ENCODE peak calls at places on chromosomes 11 and 22, in five cellular contexts. K, A, N, E and J are unnamed samples.

GRCh38 chr11:65492637-65493366 is 6.0 kb upstream of the MALAT1 start:
- DNase-seq in N (peak), E (no peak), A (no peak), K (no peak), J (no peak)

GRCh38 chr11:65353900-65354264 is 669 bp upstream of the TIGD3 start:
- DNase-seq in A (no peak), K (no peak), E (no peak), N (no peak), J (no peak)

GRCh38 chr11:21865541-21865940 is 327.3 kb upstream of the ANO5 start:
- DNase-seq in N (no peak), K (no peak), A (no peak), E (no peak), J (no peak)

GRCh38 chr11:6022954-6023353 is 7.6 kb downstream of the OR56A1 start:
- DNase-seq in N (peak), K (peak), E (peak), A (peak), J (no peak)

GRCh38 chr11:134207538-134208239 is 16.1 kb downstream of the NCAPD3 start:
- DNase-seq in N (peak), A (no peak), K (no peak), E (no peak), J (no peak)

GRCh38 chr11:114090976-114091375 is 31.5 kb downstream of the ZBTB16 start:
- DNase-seq in N (no peak), A (no peak), E (no peak), K (no peak), J (no peak)

GRCh38 chr11:99513368-99513767 is 492.6 kb downstream of the CNTN5 start:
- DNase-seq in K (no peak), A (no peak), E (no peak), N (no peak), J (no peak)

GRCh38 chr11:117076941-117077659 is 21.1 kb downstream of the SIK3 start:
- DNase-seq in N (no peak), A (no peak), E (no peak), K (no peak), J (no peak)

GRCh38 chr11:105245781-105246315 is 106.3 kb upstream of the CARD18 start:
- DNase-seq in K (no peak), N (no peak), A (no peak), E (no peak), J (no peak)

GRCh38 chr11:100918551-100919500 is 210.8 kb downstream of the PGR start:
- DNase-seq in E (no peak), K (no peak), N (no peak), A (no peak), J (no peak)

GRCh38 chr22:29121124-29121523 is 48.3 kb downstream of the KREMEN1 start:
- DNase-seq in K (no peak), A (no peak), E (no peak), N (no peak), J (no peak)

GRCh38 chr22:40451230-40451629 is 80.8 kb downstream of the SGSM3 start:
- DNase-seq in K (no peak), N (no peak), E (no peak), A (no peak), J (no peak)

GRCh38 chr11:125348704-125349635 is 147.1 kb downstream of the FEZ1 start:
- DNase-seq in N (no peak), K (peak), A (peak), E (peak), J (peak)

GRCh38 chr11:38411149-38411548 is 1813.1 kb upstream of the RAG2 start:
- DNase-seq in E (no peak), A (no peak), N (no peak), K (no peak), J (no peak)

GRCh38 chr11:2466069-2466801 is 21.4 kb downstream of the KCNQ1 start:
- DNase-seq in K (no peak), N (no peak), A (no peak), E (no peak), J (peak)
- TF ChIP-seq CTCF in K (no peak), N (no peak), A (no peak), E (no peak), J (no peak)

DNA sequence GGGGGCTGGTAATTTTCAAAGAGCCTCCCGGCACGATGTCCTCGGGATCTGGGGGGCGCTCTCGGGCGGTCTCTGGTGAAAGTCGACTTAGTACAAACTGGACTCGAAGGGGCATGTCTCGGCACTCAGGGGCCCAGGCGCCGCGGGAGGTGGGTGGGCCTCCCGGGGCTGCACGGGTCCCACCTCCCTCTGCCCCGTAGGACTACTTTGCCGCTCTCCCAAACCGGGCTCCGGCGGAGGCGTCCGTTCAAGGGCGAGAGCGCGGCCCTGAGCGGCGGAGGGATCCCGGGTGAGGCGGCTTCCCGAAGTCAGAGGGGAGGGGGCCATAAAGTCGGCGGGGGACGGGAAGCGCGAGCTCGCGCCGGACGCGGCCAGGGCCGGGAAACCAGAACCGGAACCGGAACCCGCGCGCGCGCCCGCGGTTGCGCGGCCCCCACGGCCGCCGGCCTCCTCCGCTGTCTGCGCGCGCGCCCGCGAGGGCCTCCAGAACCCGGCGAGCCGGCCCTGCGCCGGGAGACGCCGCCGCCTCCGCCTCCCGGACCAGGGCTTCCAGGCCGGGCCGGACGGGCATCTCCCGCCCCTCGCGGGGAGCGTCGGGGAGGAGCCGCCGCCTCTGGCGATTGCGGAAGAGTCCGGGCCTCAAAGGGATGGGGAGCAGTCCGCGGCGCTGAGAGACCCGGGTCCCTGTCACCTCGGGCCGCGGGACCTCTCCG is at the start of gene ARHGEF12:
- DNase-seq in E (peak), K (peak), A (peak), N (peak), J (peak)
- TF ChIP-seq CTCF in E (peak), K (peak), A (peak), N (peak), J (peak)

GRCh38 chr11:118792642-118793124 is 1.7 kb upstream of the DDX6 start:
- DNase-seq in N (peak), K (peak), A (peak), E (peak), J (peak)

GRCh38 chr11:118789501-118790356 is 1.2 kb downstream of the DDX6 start:
- DNase-seq in E (peak), K (peak), A (peak), N (peak), J (peak)

GRCh38 chr11:118791015-118791960 is at the start of gene DDX6:
- DNase-seq in E (peak), N (peak), A (peak), K (peak), J (peak)

GRCh38 chr11:118791961-118792578 is 1.1 kb upstream of the DDX6 start:
- DNase-seq in A (peak), K (peak), E (peak), N (no peak), J (peak)

DNA sequence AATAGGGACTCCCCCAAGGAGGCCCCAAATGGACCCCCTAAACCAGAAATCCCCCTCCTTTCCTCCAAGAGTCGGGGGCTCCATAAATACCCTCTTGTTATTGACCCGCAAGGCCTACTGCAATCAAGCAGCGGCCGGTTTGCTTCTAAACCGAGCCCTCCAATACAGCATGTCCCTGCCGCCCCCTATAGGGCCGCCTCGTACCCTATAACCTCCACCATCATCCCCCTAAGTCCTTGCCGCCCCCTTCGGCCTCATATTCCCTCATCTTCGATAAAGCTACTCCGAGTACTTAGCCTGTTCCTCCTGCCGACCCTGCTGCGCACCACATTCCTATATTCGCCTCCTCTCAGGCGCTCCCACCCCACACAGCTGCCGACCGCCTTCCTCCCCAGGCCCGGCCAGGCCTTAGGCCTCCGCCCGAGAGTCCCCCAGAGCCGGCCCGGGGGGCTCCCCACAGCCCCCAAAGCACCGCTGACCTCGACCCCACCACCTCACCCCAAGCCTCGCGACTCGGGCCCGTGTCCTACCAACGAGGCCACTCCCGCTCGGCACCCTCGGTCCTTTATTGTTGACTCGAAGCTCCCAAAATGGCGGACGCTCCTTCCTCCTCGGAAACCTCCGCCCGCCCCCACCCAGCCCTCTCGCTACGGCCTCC is 478 bp downstream of the DDX6 start:
- DNase-seq in E (peak), N (peak), A (peak), K (peak), J (peak)
- TF ChIP-seq CTCF in E (peak), N (peak), A (peak), K (peak), J (peak)

DNA sequence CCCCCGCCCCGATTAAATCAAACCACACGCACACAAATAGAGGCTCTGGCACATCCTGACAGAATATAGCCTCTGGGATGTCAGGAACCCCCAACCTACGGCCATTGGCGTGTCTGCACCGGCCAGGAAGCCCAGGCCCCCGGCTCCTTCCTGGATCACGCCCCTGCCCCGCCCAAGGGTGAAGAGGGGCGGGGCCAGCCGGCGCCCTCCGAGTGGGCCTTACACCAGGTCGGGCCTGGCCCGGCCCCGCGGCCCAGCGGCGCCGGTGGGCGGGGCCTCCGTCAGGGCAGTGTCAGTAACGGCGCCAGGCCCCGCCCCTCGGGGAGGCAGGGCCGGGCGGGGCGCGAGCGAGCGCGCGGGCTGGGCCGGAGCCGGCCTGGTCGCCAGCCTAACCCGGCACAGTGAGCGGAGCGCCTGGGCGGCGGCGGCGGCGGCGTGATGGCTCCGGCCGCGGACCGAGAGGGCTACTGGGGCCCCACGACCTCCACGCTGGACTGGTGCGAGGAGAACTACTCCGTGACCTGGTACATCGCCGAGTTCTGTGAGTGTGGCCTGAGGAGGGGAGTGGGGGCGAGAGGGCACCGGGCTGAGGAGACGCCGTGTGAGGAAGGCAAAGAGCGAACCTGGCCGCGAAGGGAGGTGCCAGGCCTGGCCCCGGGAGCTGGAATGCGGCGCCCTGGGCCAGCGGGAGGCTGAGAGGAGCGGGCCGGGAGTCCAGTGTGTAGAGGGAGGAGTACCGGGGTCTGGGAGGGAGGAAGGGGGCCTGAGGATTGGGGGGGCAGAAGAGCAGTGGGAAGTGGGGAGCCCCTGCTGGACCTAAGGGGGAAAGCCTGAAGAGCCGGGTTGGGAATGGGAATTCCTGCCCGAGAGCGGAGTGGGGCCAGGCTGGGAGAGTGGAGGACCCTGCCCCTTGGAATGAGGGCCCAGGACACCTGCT is at the start of gene ACER3:
- DNase-seq in A (peak), E (peak), N (peak), K (peak), J (peak)
- TF ChIP-seq CTCF in A (no peak), E (peak), N (peak), K (no peak), J (no peak)

DNA sequence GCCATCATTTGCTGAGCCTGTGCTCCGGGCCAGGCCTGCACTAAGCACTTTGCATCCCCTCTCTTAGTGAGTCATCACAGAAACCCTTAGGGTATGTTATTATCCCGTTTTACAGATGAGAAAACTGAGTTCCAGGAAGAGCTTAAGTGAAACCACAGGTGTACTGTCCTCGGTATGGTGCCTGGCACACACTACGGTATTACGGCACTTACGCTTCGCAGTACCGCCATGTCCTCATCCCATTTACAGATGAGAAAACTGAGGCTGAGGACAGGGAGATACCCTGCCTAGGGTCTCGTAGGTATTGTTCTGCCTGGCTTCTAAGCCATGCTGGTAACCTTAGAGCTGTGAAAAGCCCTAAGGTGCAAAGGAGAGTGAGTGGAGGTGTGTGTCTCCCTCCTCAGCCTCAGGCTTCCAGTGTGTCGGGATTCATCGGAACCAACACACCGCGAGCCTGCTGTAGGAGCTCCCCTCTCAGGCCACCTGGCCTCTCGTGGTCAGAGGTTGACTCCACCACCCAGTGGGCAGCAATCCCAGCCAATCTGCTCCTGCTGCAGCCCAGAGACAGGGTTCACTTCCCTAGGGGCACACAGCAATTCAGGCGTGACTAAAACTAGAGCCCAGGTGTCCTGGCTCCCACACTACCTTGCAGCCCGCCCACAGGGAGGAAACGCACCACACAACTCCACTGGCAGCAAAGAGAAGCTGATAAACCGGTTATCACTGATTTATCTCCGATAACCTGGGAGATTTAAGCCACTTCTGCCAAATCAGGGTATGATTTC is 39.6 kb upstream of the HMOX1 start:
- DNase-seq in A (no peak), N (no peak), E (no peak), K (no peak), J (no peak)
- TF ChIP-seq CTCF in A (no peak), N (no peak), E (no peak), K (no peak), J (no peak)

DNA sequence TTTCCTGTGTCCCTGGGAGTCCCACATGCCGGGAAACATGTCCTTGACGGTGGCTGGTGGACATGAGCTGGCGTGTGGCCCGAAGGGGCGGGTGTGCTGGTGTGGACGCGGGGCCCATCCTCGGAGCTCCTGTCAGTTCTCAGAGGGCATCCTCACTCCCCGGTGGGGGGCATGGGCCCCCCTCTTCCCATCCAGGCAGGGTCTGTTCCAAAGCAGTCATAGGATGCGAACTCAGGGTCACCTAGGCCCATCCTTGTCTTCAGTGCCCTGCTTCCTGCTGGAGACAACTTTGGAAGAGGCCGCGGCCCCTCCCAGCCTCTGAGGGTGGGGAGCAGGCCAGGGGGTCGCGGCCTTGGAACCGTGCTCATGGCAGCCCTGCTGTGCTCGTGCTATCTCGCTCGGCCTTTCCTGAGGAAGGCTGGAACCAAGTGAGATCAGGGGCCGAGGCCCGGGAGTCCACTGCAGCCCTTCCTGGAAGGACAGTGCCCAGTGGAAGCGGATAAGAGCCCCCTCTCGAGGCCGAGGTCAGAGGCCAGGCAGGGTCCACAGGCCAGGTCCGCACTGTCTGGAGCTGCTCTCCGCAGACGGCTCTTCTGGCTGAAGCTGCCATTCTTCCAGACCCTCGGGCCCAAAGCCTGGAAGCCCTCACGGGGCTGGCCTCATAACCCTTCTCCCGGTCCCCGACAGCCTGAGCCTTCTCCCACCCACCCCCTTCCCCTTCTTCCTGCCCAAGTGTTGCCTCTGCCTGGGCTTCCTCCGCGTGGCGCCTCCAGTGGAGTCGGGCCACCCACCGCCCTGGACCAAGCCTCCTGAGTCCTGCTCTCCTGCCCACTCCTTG is 8.7 kb downstream of the GRK2 start:
- DNase-seq in A (no peak), K (no peak), E (no peak), N (no peak), J (no peak)
- TF ChIP-seq CTCF in A (no peak), K (no peak), E (no peak), N (no peak), J (no peak)

DNA sequence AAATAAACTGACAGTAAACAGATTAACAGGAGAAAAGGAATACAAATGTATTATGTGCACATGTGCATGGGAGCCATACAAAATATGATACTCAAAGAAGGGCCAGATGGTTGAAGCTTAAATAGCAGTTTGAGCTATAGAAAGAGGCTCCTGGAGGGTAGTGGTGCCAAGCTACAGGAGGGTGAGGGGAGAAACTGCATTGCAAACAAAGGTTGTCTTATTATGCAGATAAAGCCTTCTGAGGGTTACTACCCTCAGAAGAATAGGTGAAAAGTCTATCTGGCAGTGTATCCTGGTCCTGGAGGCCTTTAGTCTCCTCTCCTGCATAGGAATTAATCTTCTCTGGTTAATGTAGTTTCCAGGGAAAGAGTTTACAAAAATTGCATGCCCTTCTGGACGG is 267.3 kb upstream of the MPPED2 start:
- DNase-seq in N (no peak), K (no peak), E (no peak), A (no peak), J (no peak)
- TF ChIP-seq CTCF in N (no peak), K (no peak), E (no peak), A (no peak), J (no peak)

GRCh38 chr22:30905696-30906341 is 62.8 kb downstream of the MORC2 start:
- DNase-seq in K (no peak), E (no peak), N (no peak), A (no peak), J (no peak)

GRCh38 chr22:30906411-30906810 is 62.2 kb downstream of the MORC2 start:
- DNase-seq in A (no peak), K (no peak), E (no peak), N (no peak), J (no peak)

GRCh38 chr22:30903876-30904460 is 64.6 kb downstream of the MORC2 start:
- DNase-seq in N (no peak), K (no peak), A (no peak), E (no peak), J (no peak)

GRCh38 chr22:30906946-30907345 is 61.6 kb downstream of the MORC2 start:
- DNase-seq in K (no peak), E (no peak), N (no peak), A (no peak), J (no peak)

GRCh38 chr22:30902496-30903357 is 65.8 kb downstream of the MORC2 start:
- DNase-seq in E (no peak), N (no peak), K (peak), A (peak), J (peak)
- TF ChIP-seq CTCF in E (no peak), N (no peak), K (no peak), A (no peak), J (no peak)

GRCh38 chr11:837189-837989 is 4.6 kb downstream of the CD151 start:
- DNase-seq in K (no peak), A (no peak), N (no peak), E (no peak), J (no peak)

GRCh38 chr11:837990-838307 is 4.4 kb downstream of the POLR2L start:
- DNase-seq in A (no peak), N (no peak), K (no peak), E (no peak), J (no peak)

GRCh38 chr11:839280-839623 is 3.1 kb downstream of the POLR2L start:
- DNase-seq in E (no peak), N (no peak), K (no peak), A (no peak), J (no peak)

GRCh38 chr11:839875-840617 is 2.3 kb downstream of the POLR2L start:
- DNase-seq in N (no peak), K (no peak), E (no peak), A (no peak), J (no peak)

GRCh38 chr11:838441-839279 is 3.7 kb downstream of the POLR2L start:
- DNase-seq in K (no peak), A (no peak), E (no peak), N (no peak), J (no peak)
- TF ChIP-seq CTCF in K (no peak), A (no peak), E (no peak), N (peak), J (no peak)